ENCODE peak calls at places on chromosomes 7 and 10, in seven cellular contexts. I is aorta, V is SK-N-SH, S is ovary, Y is MM.1S, G is cardiac fibroblast, C is upper lobe of right lung. P is an unnamed sample.

GRCh38 chr10:98096731-98097130 is 37.7 kb upstream of the R3HCC1L start:
- DNase-seq in I (no peak), V (no peak), S (no peak), Y (no peak), G (no peak), C (no peak), P (no peak)

GRCh38 chr10:6297951-6298381 is 95.2 kb downstream of the PFKFB3 start:
- DNase-seq in I (no peak), V (no peak), S (no peak), Y (no peak), G (peak), C (no peak), P (no peak)

GRCh38 chr7:26188291-26188999 is 12.1 kb downstream of the HNRNPA2B1 start:
- DNase-seq in I (no peak), V (no peak), S (no peak), Y (peak), G (no peak), C (no peak), P (no peak)

GRCh38 chr7:121202834-121203233 is 126.0 kb upstream of the WNT16 start:
- DNase-seq in I (no peak), V (no peak), S (no peak), Y (no peak), G (no peak), C (no peak), P (no peak)

GRCh38 chr10:46198516-46198915 is 88.3 kb upstream of the ANTXRL start:
- DNase-seq in I (no peak), V (no peak), S (no peak), Y (no peak), G (peak), C (no peak), P (no peak)

GRCh38 chr10:129500617-129501339 is 33.7 kb downstream of the MGMT start:
- DNase-seq in I (no peak), V (no peak), S (no peak), Y (no peak), G (no peak), C (no peak), P (no peak)

GRCh38 chr7:143279186-143280098 is 5.3 kb upstream of the TMEM139 start:
- DNase-seq in I (no peak), V (no peak), S (no peak), Y (no peak), G (peak), C (no peak), P (no peak)

GRCh38 chr7:18675579-18675978 is 180.0 kb downstream of the HDAC9 start:
- DNase-seq in I (no peak), V (no peak), S (no peak), Y (no peak), G (no peak), C (no peak), P (no peak)

GRCh38 chr10:102085336-102085735 is 20.2 kb downstream of the HPS6 start:
- DNase-seq in I (no peak), V (no peak), S (no peak), Y (no peak), G (no peak), C (no peak), P (no peak)

GRCh38 chr10:130188195-130189175 is 52.3 kb downstream of the GLRX3 start:
- DNase-seq in I (no peak), V (no peak), S (no peak), Y (no peak), G (no peak), C (no peak), P (no peak)

GRCh38 chr10:31586708-31587107 is 267.7 kb downstream of the ZEB1 start:
- DNase-seq in I (no peak), V (no peak), S (no peak), Y (no peak), G (no peak), C (no peak), P (no peak)

GRCh38 chr7:142478479-142479220 is 220.8 kb upstream of the PRSS58 start:
- DNase-seq in I (no peak), V (peak), S (no peak), Y (peak), G (peak), C (no peak), P (no peak)

GRCh38 chr10:115606727-115607126 is 513.6 kb downstream of the ATRNL1 start:
- DNase-seq in I (no peak), V (no peak), S (no peak), Y (no peak), G (no peak), C (no peak), P (no peak)

GRCh38 chr10:69124558-69125121 is 662 bp downstream of the VPS26A start:
- DNase-seq in I (no peak), V (peak), S (peak), Y (peak), G (peak), C (peak), P (no peak)

GRCh38 chr7:138029941-138030340 is 28.1 kb upstream of the CREB3L2 start:
- DNase-seq in I (no peak), V (no peak), S (no peak), Y (no peak), G (no peak), C (no peak), P (no peak)

GRCh38 chr10:45468110-45468509 is 94.1 kb downstream of the ALOX5 start:
- DNase-seq in I (no peak), V (no peak), S (no peak), Y (no peak), G (no peak), C (no peak), P (no peak)

GRCh38 chr7:51764981-51765380 is 448.4 kb upstream of the COBL start:
- DNase-seq in I (no peak), V (no peak), S (no peak), Y (no peak), G (no peak), C (no peak), P (no peak)

GRCh38 chr10:35005868-35006267 is 84.3 kb downstream of the CUL2 start:
- DNase-seq in I (no peak), V (no peak), S (no peak), Y (no peak), G (peak), C (no peak), P (no peak)

GRCh38 chr10:113381906-113382562 is 170.8 kb upstream of the HABP2 start:
- DNase-seq in I (no peak), V (no peak), S (no peak), Y (peak), G (peak), C (no peak), P (no peak)

GRCh38 chr10:43228783-43229207 is 38.1 kb downstream of the RASGEF1A start:
- DNase-seq in I (peak), V (no peak), S (no peak), Y (no peak), G (no peak), C (peak), P (no peak)

GRCh38 chr10:99297033-99297432 is 32.1 kb upstream of the CNNM1 start:
- DNase-seq in I (no peak), V (peak), S (no peak), Y (no peak), G (no peak), C (no peak), P (no peak)

DNA sequence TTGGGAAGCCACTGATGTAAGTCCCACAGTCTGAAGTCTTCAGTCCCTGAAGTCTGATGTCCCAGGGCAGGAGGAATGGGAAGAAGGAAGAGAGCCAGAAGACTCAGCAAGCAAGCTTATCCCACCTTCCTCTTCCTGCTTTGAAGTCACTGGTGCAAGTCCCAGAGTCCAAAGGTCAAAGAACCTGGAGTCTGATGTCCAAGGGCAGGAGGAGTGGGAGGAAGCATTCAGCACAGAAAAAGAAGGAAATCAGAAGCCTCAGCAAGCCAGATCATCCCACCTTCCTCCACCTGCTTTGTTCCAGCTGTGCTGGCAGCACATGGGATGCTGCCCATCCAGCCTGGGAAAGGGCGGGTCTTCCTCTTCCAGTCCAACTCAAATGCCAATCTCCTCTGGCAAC is 51.0 kb downstream of the ADAM12 start:
- DNase-seq in I (no peak), V (no peak), S (no peak), Y (no peak), G (no peak), C (no peak), P (no peak)
- H3K4me3 ChIP-seq in I (no peak), V (no peak), S (no peak), Y (no peak), G (no peak), C (no peak), P (no peak)

GRCh38 chr10:58963101-58963534 is 213.3 kb upstream of the PHYHIPL start:
- DNase-seq in I (no peak), V (no peak), S (no peak), Y (no peak), G (no peak), C (no peak), P (no peak)
- H3K4me3 ChIP-seq in I (no peak), V (no peak), S (no peak), Y (no peak), G (no peak), C (no peak), P (no peak)

DNA sequence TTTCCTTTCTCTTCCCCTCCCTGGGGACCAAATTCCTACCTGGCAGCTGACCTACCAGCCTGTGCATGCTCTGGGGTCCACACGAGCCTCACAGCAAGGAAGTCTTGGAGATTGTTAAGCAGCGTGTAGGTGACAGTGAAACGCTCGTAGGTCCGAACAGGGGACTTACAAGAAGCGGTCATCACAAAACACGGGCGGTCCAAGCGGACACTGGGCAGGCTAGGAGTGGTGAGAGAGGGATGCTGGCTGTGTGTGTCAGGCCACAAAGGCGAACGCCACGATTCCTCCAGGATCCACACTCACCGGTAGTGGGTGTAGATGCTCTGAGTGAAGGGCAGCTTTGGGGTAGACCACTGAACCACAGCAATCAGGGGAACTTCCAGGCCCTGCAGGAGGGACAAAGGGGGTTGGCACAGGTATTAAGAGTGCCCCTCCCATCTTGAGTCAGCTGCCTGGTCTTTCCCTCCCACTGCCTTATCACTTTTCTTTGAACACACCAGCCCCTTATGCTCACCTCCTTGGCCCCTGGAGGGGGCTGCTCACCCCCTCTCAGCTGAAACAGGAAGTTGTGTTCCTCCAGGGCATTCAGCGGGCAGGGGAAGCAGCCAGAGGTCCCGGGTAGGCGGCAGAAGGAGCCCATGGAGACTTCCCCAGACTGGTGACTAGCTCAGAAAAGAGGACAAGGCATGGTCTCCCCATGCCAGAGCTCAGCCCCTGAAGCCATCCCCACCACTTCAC is 2.0 kb downstream of the TRAPPC14 start:
- DNase-seq in I (no peak), V (peak), S (no peak), Y (no peak), G (no peak), C (no peak), P (no peak)
- H3K4me3 ChIP-seq in I (no peak), V (peak), S (no peak), Y (no peak), G (no peak), C (no peak), P (peak)

DNA sequence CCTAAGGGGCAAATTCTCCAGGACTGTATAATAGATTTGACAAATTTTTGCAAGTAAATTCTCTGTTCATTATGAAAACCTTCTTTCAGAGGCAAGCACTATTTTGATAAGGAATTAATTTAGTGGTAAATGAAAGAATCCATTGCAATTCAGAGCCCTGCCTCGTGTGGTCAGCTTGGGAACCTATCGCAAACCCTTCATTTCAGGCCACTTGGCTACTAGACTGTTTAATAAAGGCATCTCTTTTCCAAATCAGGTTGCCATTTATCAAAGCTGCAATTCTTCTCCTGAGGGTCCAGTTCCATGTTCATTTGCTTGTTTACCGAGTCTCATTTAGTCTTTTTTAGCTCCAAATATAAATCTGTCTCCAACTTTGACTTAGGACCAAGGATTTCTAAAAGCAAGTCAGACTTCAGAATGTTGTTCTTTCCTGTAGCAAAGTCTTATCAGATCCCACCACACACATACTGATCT is 28.4 kb downstream of the PPP1R3C start:
- DNase-seq in I (no peak), V (no peak), S (no peak), Y (no peak), G (no peak), C (no peak), P (no peak)
- H3K4me3 ChIP-seq in I (no peak), V (no peak), S (no peak), Y (no peak), G (no peak), C (no peak), P (no peak)

DNA sequence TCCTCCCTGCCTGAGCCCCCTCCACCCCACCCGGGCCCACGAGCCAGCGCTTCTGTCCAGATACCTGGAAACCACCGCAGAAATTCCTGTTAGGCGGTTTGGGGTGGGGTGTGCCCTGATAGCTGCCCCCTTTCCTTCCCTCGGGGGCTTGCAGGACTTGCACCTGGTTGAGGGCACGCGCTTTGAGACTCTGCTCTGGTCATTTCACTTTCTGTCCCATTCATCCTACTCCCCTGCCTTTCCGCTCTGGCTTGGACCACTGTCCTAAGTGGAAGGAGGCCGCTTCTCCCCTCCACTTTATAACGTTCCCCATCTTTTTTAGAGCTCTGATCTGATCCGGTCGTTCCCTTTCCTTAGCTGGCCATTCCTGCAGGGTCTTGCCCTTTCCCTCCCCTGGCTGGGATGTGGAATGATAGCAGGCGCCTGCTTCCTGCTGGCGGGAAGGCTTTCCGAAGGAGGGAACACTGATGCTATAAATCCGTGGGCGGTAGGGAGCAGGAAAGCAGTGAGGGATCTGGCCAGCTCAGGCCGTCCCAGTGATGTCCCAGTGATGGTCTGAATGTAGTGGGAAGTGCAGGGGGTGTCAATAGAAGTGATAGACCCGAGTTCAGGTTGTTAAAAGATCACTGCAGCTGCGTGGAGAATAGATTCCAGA is 852 bp upstream of the PRKAR1B start:
- DNase-seq in I (no peak), V (peak), S (no peak), Y (no peak), G (no peak), C (no peak), P (no peak)
- H3K4me3 ChIP-seq in I (peak), V (peak), S (peak), Y (peak), G (peak), C (peak), P (peak)